ENCODE peak calls at places on chromosomes 13 and 19, in five cellular contexts. P is heart left ventricle, U is body of pancreas, O is prostate gland, F is A549. D is an unnamed sample. For H3K4me1, the result is how much of the 10 kb centered on the place peaks cover.

GRCh38 chr19:6590458-6591319 is at the start of gene CD70:
- DNase-seq in P (no peak), O (no peak), F (peak), U (no peak), D (peak)

GRCh38 chr13:95298971-95299627 is 2.2 kb downstream of the ABCC4 start:
- DNase-seq in P (no peak), F (peak), U (no peak), O (no peak), D (no peak)

GRCh38 chr13:95209109-95209508 is 92.1 kb downstream of the ABCC4 start:
- DNase-seq in P (no peak), U (no peak), F (no peak), O (no peak), D (no peak)

GRCh38 chr13:19993024-19993423 is 34.5 kb downstream of the ZMYM2 start:
- DNase-seq in O (no peak), P (no peak), U (no peak), F (no peak), D (no peak)

GRCh38 chr19:46303702-46304397 is 7.0 kb downstream of the HIF3A start:
- DNase-seq in U (peak), P (peak), F (peak), O (no peak), D (peak)

GRCh38 chr19:41792513-41793413 is 3.6 kb upstream of the CEACAM3 start:
- DNase-seq in U (peak), O (peak), F (peak), P (peak), D (peak)

GRCh38 chr13:85535306-85535705 is 263.9 kb downstream of the SLITRK6 start:
- DNase-seq in F (no peak), P (no peak), O (no peak), U (no peak), D (no peak)

GRCh38 chr19:43675269-43675879 is 5.4 kb upstream of the PLAUR start:
- DNase-seq in P (no peak), F (peak), U (peak), O (peak), D (peak)

GRCh38 chr19:1508507-1508856 is 4.3 kb downstream of the ADAMTSL5 start:
- DNase-seq in P (no peak), F (no peak), O (no peak), U (no peak), D (no peak)

GRCh38 chr19:40803857-40804782 is 5.1 kb downstream of the EGLN2 start:
- DNase-seq in U (peak), P (peak), O (peak), F (no peak), D (peak)

GRCh38 chr13:44403720-44404063 is 30.1 kb downstream of the SERP2 start:
- DNase-seq in P (no peak), F (no peak), U (no peak), O (no peak), D (no peak)

GRCh38 chr13:57634829-57635165 is 3.3 kb downstream of the PCDH17 start:
- DNase-seq in O (no peak), F (no peak), U (peak), P (peak), D (no peak)

GRCh38 chr13:73248711-73249580 is 190.1 kb downstream of the KLF5 start:
- DNase-seq in P (no peak), U (peak), F (peak), O (peak), D (no peak)

GRCh38 chr13:99281811-99282263 is 23.7 kb upstream of the GPR18 start:
- DNase-seq in O (no peak), P (peak), F (no peak), U (peak), D (peak)

GRCh38 chr19:3404324-3405260 is 38.2 kb downstream of the NFIC start:
- DNase-seq in O (peak), F (no peak), P (peak), U (peak), D (peak)

GRCh38 chr19:29724102-29724641 is 9.1 kb upstream of the C19orf12 start:
- DNase-seq in O (no peak), P (no peak), U (no peak), F (no peak), D (no peak)

GRCh38 chr19:49875801-49876421 is 1.2 kb downstream of the AKT1S1 start:
- DNase-seq in F (no peak), U (peak), O (peak), P (peak), D (peak)

GRCh38 chr19:38211206-38211605 is 12.8 kb downstream of the DPF1 start:
- DNase-seq in F (no peak), P (no peak), U (no peak), O (no peak), D (no peak)

GRCh38 chr19:33686687-33687541 is 65.2 kb downstream of the CHST8 start:
- DNase-seq in U (no peak), F (no peak), O (no peak), P (no peak), D (no peak)

GRCh38 chr13:113827021-113827420 is 36.9 kb downstream of the GAS6 start:
- DNase-seq in F (no peak), O (no peak), P (no peak), U (no peak), D (no peak)

GRCh38 chr13:99617474-99618255 is 116.4 kb downstream of the TM9SF2 start:
- DNase-seq in U (no peak), P (no peak), O (no peak), F (peak), D (peak)

GRCh38 chr19:40693150-40693788 is 2.8 kb upstream of the NUMBL start:
- DNase-seq in P (no peak), F (no peak), U (no peak), O (no peak), D (no peak)

GRCh38 chr13:31774186-31774585 is 34.9 kb downstream of the RXFP2 start:
- DNase-seq in F (no peak), P (no peak), U (no peak), O (no peak), D (no peak)

GRCh38 chr13:31773538-31773937 is 34.2 kb downstream of the RXFP2 start:
- DNase-seq in U (no peak), F (no peak), O (no peak), P (no peak), D (no peak)

GRCh38 chr13:31772231-31772630 is 32.9 kb downstream of the RXFP2 start:
- DNase-seq in P (no peak), F (no peak), O (no peak), U (no peak), D (no peak)

GRCh38 chr13:31775686-31776085 is 36.4 kb downstream of the RXFP2 start:
- DNase-seq in O (no peak), F (no peak), U (peak), P (peak), D (no peak)

GRCh38 chr13:31775148-31775547 is 35.8 kb downstream of the RXFP2 start:
- DNase-seq in F (no peak), U (no peak), P (no peak), O (no peak), D (no peak)
- H3K27ac ChIP-seq in F (no peak), U (no peak), P (peak), O (no peak), D (no peak)

DNA sequence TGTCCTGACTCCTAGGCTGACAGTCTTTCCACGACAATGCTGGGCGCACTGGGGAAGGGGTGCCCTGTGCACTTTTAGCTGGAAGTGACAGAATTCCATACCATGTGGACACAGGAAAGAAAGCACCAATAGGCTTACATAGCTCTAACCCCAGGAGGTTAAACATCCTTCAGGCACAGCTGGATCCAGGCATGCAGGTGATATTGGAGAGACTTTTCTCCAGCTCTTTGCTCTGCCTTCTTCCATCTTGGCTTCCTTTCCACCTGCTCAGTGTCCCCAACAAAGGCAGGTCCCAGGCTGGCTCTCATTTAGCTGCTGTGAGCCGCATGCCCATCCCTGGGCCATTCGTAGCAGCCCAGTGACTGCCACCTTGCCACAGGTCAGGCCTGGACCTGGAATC is 61.1 kb upstream of the LDLR start:
- DNase-seq in P (no peak), U (no peak), O (no peak), F (no peak), D (no peak)
- H3K4me1 ChIP-seq in P (under half), U (under half), O (under half), F (under half), D (under half)

GRCh38 chr19:17419491-17420266 is at the start of gene MVB12A:
- DNase-seq in O (peak), P (peak), U (peak), F (peak), D (peak)

GRCh38 chr19:17421942-17422341 is 2.1 kb downstream of the MVB12A start:
- DNase-seq in P (no peak), U (no peak), F (no peak), O (no peak), D (no peak)

GRCh38 chr19:17419154-17419490 is 725 bp upstream of the MVB12A start:
- DNase-seq in F (no peak), O (no peak), P (no peak), U (no peak), D (no peak)

GRCh38 chr19:17420267-17420924 is 549 bp downstream of the MVB12A start:
- DNase-seq in P (peak), O (no peak), U (peak), F (peak), D (peak)

GRCh38 chr19:17418710-17419109 is 1.1 kb upstream of the MVB12A start:
- DNase-seq in F (no peak), O (no peak), P (no peak), U (no peak), D (no peak)
- TF ChIP-seq POLR2A in F (no peak), O (no peak), P (no peak), U (no peak), D (no peak)

DNA sequence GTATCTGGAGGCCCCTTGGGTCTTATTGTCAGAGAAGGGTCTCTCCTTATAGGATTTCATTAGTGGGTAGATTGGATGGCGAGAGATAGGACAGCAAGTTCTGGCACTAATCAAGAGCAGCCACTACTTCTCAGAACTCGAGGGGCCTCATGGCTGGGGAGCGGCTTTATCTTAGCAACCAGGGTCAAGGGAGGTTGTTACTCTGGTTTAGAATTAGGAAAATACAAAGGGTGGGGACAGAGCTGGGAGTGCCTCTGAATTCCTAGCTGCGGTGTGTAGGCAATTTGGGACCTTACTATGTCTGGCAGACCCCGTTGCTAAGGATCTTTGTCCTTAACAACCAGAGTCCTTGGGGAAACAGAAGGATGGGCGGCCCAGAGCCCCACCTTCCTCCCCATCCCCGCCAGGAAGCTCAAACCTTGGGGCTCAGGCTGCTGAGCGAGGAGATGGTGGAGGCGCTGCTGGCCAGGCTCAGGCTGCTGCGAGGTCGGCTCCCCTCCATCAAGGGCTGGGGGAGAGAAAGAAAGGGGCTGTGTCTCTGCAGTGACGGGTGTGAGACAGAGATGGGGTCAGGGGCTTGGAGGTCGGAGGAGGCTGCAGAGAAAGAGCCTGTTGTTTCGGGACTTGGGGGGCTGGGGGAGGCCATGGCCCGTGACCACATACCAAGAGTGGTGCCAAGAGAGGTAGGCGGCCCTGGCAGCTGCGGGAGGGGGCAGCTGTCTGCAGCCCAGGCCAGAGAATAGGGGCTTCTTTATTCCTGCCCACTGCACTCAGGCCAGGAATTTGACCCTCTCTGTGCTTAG is 1.1 kb downstream of the PLEKHA4 start:
- DNase-seq in F (no peak), U (no peak), P (no peak), O (no peak), D (no peak)
- H3K27ac ChIP-seq in F (peak), U (peak), P (peak), O (peak), D (peak)

GRCh38 chr19:13058951-13059660 is 43.6 kb downstream of the LYL1 start:
- DNase-seq in F (no peak), U (no peak), P (no peak), O (no peak), D (no peak)
- H3K4me1 ChIP-seq in F (under half), U (half or more), P (half or more), O (half or more), D (half or more)

GRCh38 chr19:10800488-10800887 is 35.5 kb downstream of the TMED1 start:
- DNase-seq in F (no peak), U (no peak), P (peak), O (no peak), D (no peak)

GRCh38 chr19:10802479-10802878 is 33.5 kb downstream of the TMED1 start:
- DNase-seq in O (no peak), U (no peak), F (no peak), P (no peak), D (no peak)

GRCh38 chr19:10796653-10797052 is 39.4 kb downstream of the TMED1 start:
- DNase-seq in F (no peak), P (no peak), O (no peak), U (no peak), D (no peak)

GRCh38 chr19:10797078-10797477 is 38.9 kb downstream of the TMED1 start:
- DNase-seq in F (no peak), O (no peak), U (no peak), P (no peak), D (no peak)

GRCh38 chr19:10797541-10798256 is 38.3 kb downstream of the TMED1 start:
- DNase-seq in U (no peak), O (no peak), P (no peak), F (no peak), D (no peak)
- TF ChIP-seq POLR2A in U (no peak), O (no peak), P (no peak), F (no peak), D (no peak)

D was measured in transverse colon.